ENCODE peak calls at places on chromosomes 16 and 17, in five cellular contexts. M is transverse colon, R is ovary, I is sigmoid colon, Q is stomach. C is an unnamed sample. For H3K36me3, the result is how much of the 10 kb centered on the place peaks cover.

GRCh38 chr16:64808474-64808873 is 313.4 kb downstream of the CDH11 start:
- DNase-seq in M (no peak), R (no peak), I (no peak), Q (no peak), C (no peak)

GRCh38 chr17:48100160-48100559 is 1.1 kb downstream of the CBX1 start:
- DNase-seq in M (no peak), R (no peak), I (peak), Q (no peak), C (no peak)

GRCh38 chr17:74833501-74834361 is 26.0 kb downstream of the GRIN2C start:
- DNase-seq in M (peak), R (no peak), I (no peak), Q (no peak), C (peak)

GRCh38 chr16:79334127-79334526 is 266.4 kb downstream of the MAF start:
- DNase-seq in M (peak), R (no peak), I (no peak), Q (no peak), C (no peak)

GRCh38 chr17:55704412-55704811 is 18.3 kb downstream of the TMEM100 start:
- DNase-seq in M (no peak), R (no peak), I (no peak), Q (no peak), C (no peak)

GRCh38 chr16:29736112-29736511 is 9.7 kb downstream of the C16orf54 start:
- DNase-seq in M (no peak), R (no peak), I (no peak), Q (no peak), C (no peak)

GRCh38 chr16:892536-893255 is 78.1 kb downstream of the LMF1 start:
- DNase-seq in M (no peak), R (no peak), I (no peak), Q (no peak), C (no peak)

GRCh38 chr17:79042421-79043190 is 18.6 kb downstream of the C1QTNF1 start:
- DNase-seq in M (peak), R (peak), I (peak), Q (peak), C (peak)

GRCh38 chr17:41500131-41500911 is 5.1 kb downstream of the KRT13 start:
- DNase-seq in M (no peak), R (no peak), I (no peak), Q (no peak), C (no peak)

GRCh38 chr16:69179255-69180010 is 7.5 kb upstream of the SNTB2 start:
- DNase-seq in M (peak), R (peak), I (peak), Q (peak), C (peak)

GRCh38 chr16:56269824-56270684 is 78.8 kb downstream of the GNAO1 start:
- DNase-seq in M (peak), R (no peak), I (peak), Q (no peak), C (no peak)

GRCh38 chr16:83952587-83952939 is 477 bp upstream of the OSGIN1 start:
- DNase-seq in M (no peak), R (no peak), I (no peak), Q (peak), C (no peak)

GRCh38 chr17:42657824-42658588 is 1.1 kb upstream of the TUBG2 start:
- DNase-seq in M (no peak), R (no peak), I (no peak), Q (no peak), C (no peak)

GRCh38 chr17:38674013-38674748 is 576 bp downstream of the EPOP start:
- DNase-seq in M (peak), R (peak), I (no peak), Q (peak), C (no peak)

GRCh38 chr17:38672788-38673713 is 1.7 kb downstream of the EPOP start:
- DNase-seq in M (no peak), R (no peak), I (no peak), Q (no peak), C (no peak)

GRCh38 chr17:38673714-38674012 is 1.1 kb downstream of the EPOP start:
- DNase-seq in M (no peak), R (peak), I (no peak), Q (peak), C (no peak)

GRCh38 chr17:38676706-38677504 is 2.1 kb upstream of the EPOP start:
- DNase-seq in M (peak), R (peak), I (peak), Q (peak), C (peak)

DNA sequence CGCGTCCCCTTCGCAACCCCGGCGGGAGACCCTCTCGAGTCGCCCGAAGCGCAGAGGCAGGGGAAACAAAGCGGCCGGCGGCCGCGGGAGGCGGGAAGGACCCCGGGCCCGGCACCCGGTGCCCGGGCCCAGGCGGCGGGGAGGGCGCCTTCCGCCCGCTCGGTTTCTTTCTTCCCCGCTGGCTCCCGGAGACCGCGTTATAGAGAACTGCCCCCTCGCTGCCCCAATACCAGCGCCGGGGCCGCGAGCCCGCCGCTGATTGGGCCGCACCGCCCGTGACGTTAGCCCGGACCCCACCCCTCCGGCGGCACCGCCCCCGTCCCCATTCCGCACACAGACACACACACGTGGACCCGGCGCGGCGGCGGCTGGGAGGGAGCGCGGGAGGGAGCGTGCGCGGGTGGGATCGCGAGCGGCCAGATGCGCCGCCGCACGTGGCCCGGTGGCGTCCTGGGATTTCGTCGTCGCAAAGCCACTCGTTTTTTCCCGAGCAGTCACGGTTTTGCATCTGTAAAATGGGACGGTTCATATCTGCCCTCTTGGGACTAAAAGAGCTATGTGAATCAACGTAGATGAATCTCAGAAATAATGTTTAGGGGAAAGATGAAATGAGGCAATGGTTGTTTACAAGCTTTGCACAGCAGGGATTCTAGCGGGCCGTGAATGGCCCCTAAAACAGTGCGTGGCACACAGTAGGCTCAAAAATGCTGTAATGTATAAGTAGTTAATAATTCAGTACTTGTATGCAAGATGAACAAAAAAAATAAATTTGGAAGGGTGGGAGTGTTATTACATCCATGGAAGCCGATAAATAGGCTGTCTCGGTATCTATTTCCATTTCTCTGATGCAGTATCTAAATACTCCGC is at the start of gene EPOP:
- DNase-seq in M (peak), R (peak), I (peak), Q (peak), C (peak)
- TF ChIP-seq POLR2A in M (no peak), R (no peak), I (no peak), Q (no peak), C (peak)

GRCh38 chr17:39980402-39981206 is at the start of gene PSMD3:
- DNase-seq in M (peak), R (peak), I (peak), Q (peak), C (peak)
- TF ChIP-seq EP300 in M (no peak), R (no peak), I (no peak), Q (no peak), C (peak)

GRCh38 chr16:75058815-75059214 is 57.8 kb downstream of the LDHD start:
- DNase-seq in M (no peak), R (peak), I (no peak), Q (no peak), C (no peak)

GRCh38 chr16:75061677-75062076 is 54.9 kb downstream of the LDHD start:
- DNase-seq in M (no peak), R (peak), I (peak), Q (no peak), C (no peak)

GRCh38 chr16:75059411-75059810 is 57.2 kb downstream of the LDHD start:
- DNase-seq in M (no peak), R (no peak), I (no peak), Q (no peak), C (no peak)

GRCh38 chr16:75062135-75062943 is 54.2 kb downstream of the LDHD start:
- DNase-seq in M (no peak), R (peak), I (peak), Q (peak), C (no peak)

DNA sequence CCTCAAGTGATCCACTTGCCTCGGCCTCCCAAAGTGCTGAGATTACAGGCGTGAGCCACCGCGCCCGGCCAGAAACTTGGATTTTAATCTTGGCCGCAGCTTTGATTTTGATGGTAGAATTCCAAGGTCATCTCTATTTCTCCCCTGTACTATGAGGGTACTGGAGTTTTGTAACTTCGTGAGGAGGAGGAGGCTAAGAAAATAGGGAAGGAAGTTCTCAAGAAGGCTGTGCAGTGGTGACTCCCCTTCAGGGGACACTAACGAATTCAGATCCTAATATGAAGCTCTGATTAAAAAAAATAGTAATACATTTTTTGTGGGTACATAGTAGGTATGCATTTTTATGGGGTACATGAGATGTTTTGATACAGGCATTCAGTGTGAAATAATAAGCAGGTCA is 55.9 kb downstream of the LDHD start:
- DNase-seq in M (no peak), R (no peak), I (no peak), Q (no peak), C (no peak)
- H3K36me3 ChIP-seq in M (under half), R (under half), I (under half), Q (under half), C (under half)

DNA sequence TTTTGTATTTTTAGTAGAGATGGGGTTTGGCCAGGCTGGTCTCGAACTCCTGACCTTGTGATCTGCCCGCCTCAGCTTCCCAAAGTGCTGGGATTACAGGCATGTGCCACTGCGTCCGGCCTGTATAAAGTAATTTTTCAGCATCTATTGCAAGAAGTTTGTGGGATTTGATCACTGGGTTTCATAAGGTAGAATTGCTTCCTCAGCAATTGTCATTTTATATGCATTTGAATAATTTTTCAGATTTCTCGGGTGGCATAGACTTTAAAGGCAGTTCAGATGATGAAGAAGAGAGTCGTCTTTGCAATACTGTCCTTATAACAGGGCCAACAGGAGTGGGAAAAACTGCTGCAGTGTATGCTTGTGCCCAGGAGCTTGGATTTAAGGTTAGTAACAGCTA is 37.0 kb downstream of the TEFM start:
- DNase-seq in M (no peak), R (no peak), I (no peak), Q (no peak), C (no peak)
- TF ChIP-seq POLR2A in M (no peak), R (no peak), I (no peak), Q (no peak), C (no peak)

GRCh38 chr16:25771216-25771615 is 79.5 kb downstream of the HS3ST4 start:
- DNase-seq in M (no peak), R (no peak), I (no peak), Q (no peak), C (no peak)

DNA sequence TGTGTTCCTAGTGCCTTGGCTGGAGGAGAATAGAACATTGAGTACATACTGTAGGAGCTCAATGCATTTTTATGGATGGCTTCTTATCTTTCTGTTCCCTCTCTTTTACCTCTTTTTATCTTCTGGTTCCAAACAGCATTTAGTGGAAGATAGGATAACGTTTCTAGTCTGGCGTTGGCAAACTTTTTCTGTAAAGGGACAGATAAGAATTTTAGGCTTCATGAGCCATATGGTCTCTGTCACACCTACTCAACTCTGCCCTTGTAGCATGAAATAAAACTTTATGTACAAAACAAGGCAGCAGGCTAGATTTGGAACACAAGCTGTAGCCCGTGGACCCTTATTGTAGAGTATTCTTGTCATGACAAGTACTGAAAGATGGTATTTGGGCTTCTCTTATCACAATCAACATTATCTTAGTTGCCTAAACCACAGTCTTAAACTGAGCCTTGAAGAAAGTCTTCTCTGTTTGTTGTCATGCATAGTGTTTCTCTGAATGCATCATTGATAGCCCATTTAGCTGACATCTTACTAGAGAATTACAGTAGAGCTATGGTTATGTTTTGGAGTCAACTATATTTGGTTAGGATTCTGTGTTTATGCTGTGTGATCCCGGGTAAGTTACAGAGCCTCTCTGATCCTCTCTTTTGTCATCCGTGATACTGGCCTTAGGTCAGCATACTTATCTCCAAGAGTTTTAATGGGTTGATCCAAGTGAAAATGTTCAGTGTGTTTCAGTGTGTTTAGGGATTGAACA is 80.2 kb downstream of the HS3ST4 start:
- DNase-seq in M (no peak), R (no peak), I (no peak), Q (no peak), C (no peak)
- TF ChIP-seq EP300 in M (no peak), R (no peak), I (no peak), Q (no peak), C (no peak)

DNA sequence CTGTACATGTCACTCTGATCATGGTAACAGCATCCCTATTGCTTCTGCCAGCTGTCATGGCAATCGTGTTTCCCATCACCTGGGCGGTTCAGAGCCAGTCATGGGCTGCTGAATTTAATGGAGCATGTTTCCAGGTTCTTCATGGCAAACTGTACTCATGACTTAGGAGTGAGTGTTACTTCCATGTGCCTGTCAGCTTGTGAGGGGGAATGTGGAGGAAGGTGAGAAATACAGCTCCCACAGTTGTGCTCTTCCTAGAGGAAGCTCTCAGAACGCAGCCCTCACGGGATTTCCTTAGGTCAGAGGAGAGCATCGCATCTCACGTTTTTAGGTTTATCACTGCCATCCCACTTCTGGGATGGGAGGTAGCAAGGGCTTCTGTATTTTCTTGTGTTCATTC is 28.0 kb upstream of the ARHGAP23 start:
- DNase-seq in M (no peak), R (no peak), I (no peak), Q (no peak), C (no peak)
- H3K36me3 ChIP-seq in M (under half), R (under half), I (half or more), Q (half or more), C (half or more)

DNA sequence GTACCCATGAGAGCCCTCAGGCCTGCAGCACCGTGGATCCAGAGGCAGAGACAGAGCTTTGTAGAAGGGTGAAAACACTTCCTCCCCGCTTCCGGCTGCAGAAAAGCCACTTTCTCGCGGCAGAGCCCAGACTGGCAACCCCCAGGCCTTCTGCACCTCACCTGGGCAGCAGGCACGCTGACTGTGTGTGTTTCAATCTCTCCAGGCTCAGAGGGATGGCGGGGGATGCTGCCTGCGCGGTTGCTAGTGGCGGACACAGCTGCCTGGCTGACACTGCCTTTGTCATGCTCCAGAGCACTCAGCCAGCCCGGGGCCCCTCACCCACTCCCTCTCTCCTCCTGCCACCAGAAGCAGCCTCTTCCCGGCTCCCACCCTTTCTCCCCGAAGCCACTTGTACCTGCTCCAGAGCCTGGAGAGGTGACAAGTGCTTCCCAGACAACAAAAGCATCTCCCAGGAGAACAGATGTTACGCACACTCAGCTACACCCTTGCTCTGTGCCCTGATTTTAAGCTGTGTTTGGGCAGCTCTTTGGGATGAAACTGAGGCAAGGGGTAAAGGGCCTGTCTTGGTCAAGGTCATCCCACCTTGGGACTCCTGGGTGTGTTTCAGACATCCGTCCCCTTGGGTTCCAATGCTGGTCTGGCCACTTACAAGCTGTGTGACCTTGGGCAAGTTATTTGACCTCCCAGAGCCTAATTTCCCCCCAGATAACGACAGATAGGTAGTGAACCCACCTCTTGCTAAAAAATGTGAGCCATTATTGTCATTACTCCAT is 9.2 kb upstream of the GLIS2 start:
- DNase-seq in M (no peak), R (no peak), I (peak), Q (no peak), C (no peak)
- TF ChIP-seq POLR2A in M (no peak), R (no peak), I (no peak), Q (no peak), C (no peak)